ENCODE peak calls at places on chromosomes 6 and 20, in ten cellular contexts. Z is Kasumi-1; J is hippocampal formation; U is lung microvascular endothelial cell; P is M059J; E is NCI-H345; M is stimulated activated CD8-positive, alpha-beta memory T cell treated with anti-CD3 and anti-CD28 coated beads, Interleukin-2, amount 100 ng/mL, for 1 hour; D is fibroblast of pulmonary artery; X is mammary epithelial cell; K is HTR-8/SVneo. R is an unnamed sample.

GRCh38 chr6:22036267-22036666 is 260.6 kb downstream of the PRL start:
- DNase-seq in U (peak; percentile 63), Z (no peak), E (peak; percentile 25), P (peak; percentile 95), M (no peak), J (no peak), D (peak; percentile 33), X (peak; percentile 74), K (no peak), R (peak; percentile 49)

GRCh38 chr6:118877806-118878205 is 16.1 kb upstream of the ASF1A start:
- DNase-seq in U (no peak), X (no peak), M (no peak), K (no peak), Z (no peak), E (no peak), D (no peak), J (no peak), P (no peak), R (no peak)

GRCh38 chr6:5869261-5869660 is 137.5 kb downstream of the NRN1 start:
- DNase-seq in P (no peak), X (no peak), K (no peak), E (no peak), Z (no peak), U (no peak), J (no peak), M (no peak), D (no peak), R (no peak)

GRCh38 chr20:45020236-45020886 is 54.0 kb downstream of the STK4 start:
- DNase-seq in X (peak; percentile 47), M (no peak), E (no peak), U (no peak), D (no peak), Z (no peak), K (no peak), J (no peak), P (peak; percentile 49), R (peak; percentile 41)

GRCh38 chr20:60055740-60056139 is 97.5 kb downstream of the CDH26 start:
- DNase-seq in P (no peak), K (no peak), D (no peak), E (no peak), X (peak; percentile 30), Z (peak; percentile 98), J (peak; percentile 43), U (peak; percentile 6), M (peak; percentile 22), R (no peak)

GRCh38 chr20:11103866-11104265 is 430.1 kb upstream of the JAG1 start:
- DNase-seq in J (no peak), M (no peak), Z (no peak), E (no peak), U (no peak), X (peak; percentile 22), D (peak; percentile 56), P (peak; percentile 20), K (no peak), R (no peak)

GRCh38 chr20:63974402-63975200 is 4.8 kb downstream of the SAMD10 start:
- DNase-seq in P (peak; percentile 37), U (no peak), X (no peak), Z (no peak), K (no peak), D (no peak), M (no peak), J (no peak), E (peak; percentile 99), R (no peak)

GRCh38 chr6:5082487-5083306 is 2.4 kb upstream of the PPP1R3G start:
- DNase-seq in E (no peak), U (peak; percentile 60), Z (no peak), D (peak; percentile 77), P (peak; percentile 99), M (no peak), K (peak; percentile 94), X (peak; percentile 95), J (no peak), R (peak; percentile 87)

GRCh38 chr6:98657764-98658163 is 176.6 kb upstream of the POU3F2 start:
- DNase-seq in M (no peak), U (peak; percentile 42), X (peak; percentile 32), E (no peak), P (peak; percentile 24), D (peak; percentile 53), K (no peak), J (no peak), Z (peak; percentile 72), R (peak; percentile 18)

GRCh38 chr6:63731946-63732735 is 96.5 kb downstream of the PHF3 start:
- DNase-seq in X (peak; percentile 37), M (no peak), D (peak; percentile 17), K (no peak), Z (no peak), E (no peak), P (peak; percentile 62), J (no peak), U (peak; percentile 48), R (no peak)

GRCh38 chr6:26021350-26022165 is 59.0 kb downstream of the TRIM38 start:
- DNase-seq in P (peak; percentile 99), U (peak; percentile 96), M (peak; percentile 76), X (peak; percentile 83), D (peak; percentile 95), K (peak; percentile 89), Z (peak; percentile 96), J (peak; percentile 82), E (peak; percentile 98), R (peak; percentile 79)

GRCh38 chr20:57177636-57178280 is 88.7 kb downstream of the BMP7 start:
- DNase-seq in J (no peak), X (no peak), Z (no peak), U (no peak), M (no peak), E (no peak), D (no peak), P (no peak), K (no peak), R (no peak)

GRCh38 chr20:34983089-34983820 is 27.6 kb downstream of the MYH7B start:
- DNase-seq in M (no peak), D (no peak), E (no peak), X (no peak), U (no peak), Z (no peak), J (no peak), P (no peak), K (no peak), R (no peak)

GRCh38 chr6:163198396-163198795 is 216.1 kb upstream of the QKI start:
- DNase-seq in D (no peak), Z (no peak), U (no peak), X (no peak), E (no peak), J (no peak), P (no peak), M (no peak), K (no peak), R (no peak)

GRCh38 chr6:157036245-157036681 is 259.1 kb downstream of the ARID1B start:
- DNase-seq in D (peak; percentile 67), K (no peak), X (peak; percentile 90), E (no peak), Z (no peak), J (peak; percentile 37), P (no peak), U (peak; percentile 7), M (no peak), R (no peak)

GRCh38 chr6:150998992-150999975 is 133.8 kb downstream of the MTHFD1L start:
- DNase-seq in D (no peak), E (no peak), J (no peak), U (peak; percentile 47), M (no peak), Z (no peak), X (no peak), P (no peak), K (no peak), R (no peak)